ENCODE peak calls at places on chromosomes 6 and 20, in nine cellular contexts. Q is upper lobe of left lung, X is A549, V is stomach, I is suprapubic skin, K is ovary, D is IMR-90, C is adrenal gland, S is tibial nerve. E is an unnamed sample.
A peak's percentile ranks its signal among the peaks of the same experiment; 100 is the strongest.

GRCh38 chr20:62980970-62981369 is 25.8 kb downstream of the BHLHE23 start:
- DNase-seq in Q (no peak), X (no peak), V (no peak), I (no peak), K (no peak), D (no peak), C (no peak), S (no peak), E (no peak)

GRCh38 chr6:144350176-144350575 is 65.0 kb downstream of the UTRN start:
- DNase-seq in Q (no peak), X (no peak), V (no peak), I (no peak), K (no peak), D (no peak), C (no peak), S (no peak), E (no peak)

GRCh38 chr6:169529931-169530761 is 171.7 kb downstream of the WDR27 start:
- DNase-seq in Q (no peak), X (peak; percentile 5), V (no peak), I (peak; percentile 70), K (no peak), D (peak; percentile 80), C (no peak), S (no peak), E (no peak)

GRCh38 chr20:44183282-44183681 is 3.7 kb downstream of the JPH2 start:
- DNase-seq in Q (no peak), X (no peak), V (no peak), I (no peak), K (no peak), D (no peak), C (no peak), S (no peak), E (no peak)

GRCh38 chr20:35298264-35298663 is 6.0 kb upstream of the FAM83C start:
- DNase-seq in Q (no peak), X (no peak), V (no peak), I (no peak), K (no peak), D (no peak), C (no peak), S (no peak), E (no peak)

GRCh38 chr20:36728986-36729385 is 16.9 kb downstream of the NDRG3 start:
- DNase-seq in Q (no peak), X (no peak), V (no peak), I (no peak), K (no peak), D (peak; percentile 56), C (no peak), S (no peak), E (no peak)

GRCh38 chr6:154086510-154086909 is 47.5 kb downstream of the OPRM1 start:
- DNase-seq in Q (no peak), X (no peak), V (no peak), I (no peak), K (no peak), D (no peak), C (no peak), S (no peak), E (no peak)

GRCh38 chr6:159871911-159872310 is 18.9 kb upstream of the MAS1 start:
- DNase-seq in Q (no peak), X (no peak), V (no peak), I (no peak), K (no peak), D (peak; percentile 10), C (no peak), S (no peak), E (no peak)

GRCh38 chr6:69398729-69399128 is 398.1 kb downstream of the LMBRD1 start:
- DNase-seq in Q (no peak), X (no peak), V (no peak), I (no peak), K (no peak), D (no peak), C (no peak), S (no peak), E (no peak)

GRCh38 chr6:131255911-131256310 is 120.6 kb downstream of the AKAP7 start:
- DNase-seq in Q (no peak), X (no peak), V (no peak), I (no peak), K (no peak), D (no peak), C (no peak), S (no peak), E (no peak)

GRCh38 chr6:125835221-125835744 is 44.5 kb downstream of the NCOA7 start:
- DNase-seq in Q (no peak), X (no peak), V (no peak), I (no peak), K (peak; percentile 33), D (peak; percentile 75), C (peak; percentile 71), S (no peak), E (no peak)

GRCh38 chr6:33410711-33411631 is at the start of gene PHF1:
- DNase-seq in Q (peak; percentile 94), X (peak; percentile 56), V (peak; percentile 77), I (peak; percentile 89), K (no peak), D (peak; percentile 80), C (peak; percentile 83), S (peak; percentile 31), E (no peak)

GRCh38 chr6:114164206-114164605 is 178.6 kb downstream of the HS3ST5 start:
- DNase-seq in Q (no peak), X (no peak), V (no peak), I (no peak), K (no peak), D (no peak), C (no peak), S (no peak), E (no peak)

GRCh38 chr6:100968934-100969333 is 87.8 kb upstream of the ASCC3 start:
- DNase-seq in Q (no peak), X (no peak), V (no peak), I (no peak), K (no peak), D (no peak), C (no peak), S (no peak), E (no peak)

GRCh38 chr6:41443616-41444525 is 102.3 kb upstream of the FOXP4 start:
- DNase-seq in Q (no peak), X (no peak), V (no peak), I (no peak), K (peak; percentile 69), D (no peak), C (no peak), S (no peak), E (no peak)

DNA sequence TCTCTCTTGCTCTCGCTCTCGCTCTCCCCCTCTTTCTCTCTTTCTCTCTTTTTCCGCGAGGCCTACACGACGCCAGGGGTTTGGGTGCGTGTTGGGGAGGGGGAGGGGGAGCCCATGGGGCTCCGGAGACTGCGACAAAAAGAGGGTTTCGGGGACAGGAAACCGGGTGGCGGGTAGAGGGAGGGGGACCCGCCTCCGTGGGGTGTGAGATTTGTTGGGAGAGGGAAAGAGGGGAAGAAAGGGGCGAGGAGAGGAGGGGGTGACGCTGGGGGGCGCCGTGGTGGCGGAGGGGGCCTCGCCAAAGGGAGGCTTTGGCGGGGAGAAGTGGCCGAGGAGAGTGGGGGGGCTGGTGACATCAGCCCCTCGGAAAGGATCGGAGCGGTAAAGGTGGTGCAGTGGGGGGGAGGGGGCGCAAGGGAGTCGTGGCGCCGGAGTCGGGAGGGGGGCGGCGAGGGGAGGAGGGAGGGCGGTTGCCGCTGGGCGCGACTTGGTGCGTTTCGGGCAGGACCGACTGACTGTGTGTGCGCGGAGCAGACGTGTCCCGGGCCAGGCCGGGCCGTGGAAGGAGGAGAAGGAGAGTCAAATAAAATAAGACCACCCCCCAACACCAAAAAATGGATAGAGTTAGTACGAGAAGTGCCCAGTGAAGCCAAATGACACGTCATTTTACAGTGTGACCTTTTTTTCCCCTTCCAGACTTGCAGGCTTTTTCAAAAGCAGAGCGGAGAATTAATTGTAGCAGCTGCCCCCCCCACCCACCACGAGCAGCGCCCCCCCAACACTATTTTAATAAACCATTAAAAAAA is 39.8 kb downstream of the GNAS start:
- DNase-seq in Q (peak; percentile 91), X (peak; percentile 76), V (peak; percentile 67), I (peak; percentile 88), K (peak; percentile 80), D (peak; percentile 50), C (peak; percentile 84), S (peak; percentile 60), E (peak; percentile 67)
- TF ChIP-seq POLR2A in Q (no peak), X (peak; percentile 16), V (no peak), I (no peak), K (no peak), D (peak; percentile 67), C (peak; percentile 28), S (no peak), E (peak; percentile 20)

GRCh38 chr6:2962636-2963035 is 8.7 kb downstream of the SERPINB6 start:
- DNase-seq in Q (no peak), X (no peak), V (no peak), I (no peak), K (no peak), D (no peak), C (no peak), S (no peak), E (no peak)
- TF ChIP-seq POLR2A in Q (no peak), X (no peak), V (no peak), I (no peak), K (no peak), D (no peak), C (no peak), S (no peak), E (no peak)

GRCh38 chr6:1516742-1517520 is 92.8 kb upstream of the FOXC1 start:
- DNase-seq in Q (no peak), X (no peak), V (no peak), I (no peak), K (no peak), D (no peak), C (no peak), S (no peak), E (no peak)

GRCh38 chr6:1515781-1516180 is 93.9 kb upstream of the FOXC1 start:
- DNase-seq in Q (no peak), X (no peak), V (no peak), I (no peak), K (no peak), D (no peak), C (no peak), S (no peak), E (no peak)

GRCh38 chr6:1515280-1515679 is 94.4 kb upstream of the FOXC1 start:
- DNase-seq in Q (no peak), X (no peak), V (no peak), I (no peak), K (no peak), D (no peak), C (no peak), S (no peak), E (no peak)

GRCh38 chr6:1513206-1513605 is 96.5 kb upstream of the FOXC1 start:
- DNase-seq in Q (no peak), X (no peak), V (no peak), I (no peak), K (no peak), D (no peak), C (no peak), S (no peak), E (no peak)

GRCh38 chr6:1514078-1514477 is 95.6 kb upstream of the FOXC1 start:
- DNase-seq in Q (no peak), X (no peak), V (no peak), I (no peak), K (no peak), D (no peak), C (no peak), S (no peak), E (no peak)
- TF ChIP-seq POLR2A in Q (no peak), X (no peak), V (no peak), I (no peak), K (no peak), D (no peak), C (no peak), S (no peak), E (no peak)

DNA sequence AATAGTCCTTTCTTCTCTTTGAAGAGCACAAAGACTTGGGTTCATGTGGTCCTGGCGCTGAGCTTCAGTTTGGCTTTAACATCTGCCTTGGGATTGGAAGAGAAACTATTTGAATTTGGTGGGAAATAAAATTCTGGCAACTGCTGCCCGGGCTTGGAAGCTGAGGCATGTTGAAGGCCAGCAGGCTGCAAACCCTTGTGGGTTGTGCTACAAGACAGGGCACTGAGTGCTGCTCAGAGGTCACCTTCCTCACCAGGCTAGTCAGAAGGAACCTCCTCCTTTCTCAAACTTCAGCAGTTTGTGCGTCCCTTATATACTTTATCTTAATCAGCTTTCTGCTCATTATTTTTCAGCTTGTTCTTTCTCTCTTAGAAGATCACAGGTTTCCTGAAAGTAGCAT is 238.4 kb upstream of the TBX18 start:
- DNase-seq in Q (no peak), X (no peak), V (no peak), I (no peak), K (no peak), D (no peak), C (no peak), S (no peak), E (no peak)
- TF ChIP-seq POLR2A in Q (no peak), X (no peak), V (no peak), I (no peak), K (no peak), D (no peak), C (no peak), S (no peak), E (no peak)

E was measured in H54.